ENCODE peak calls at places on chromosomes 6 and 20, in seven cellular contexts. One of them, this sample, is unnamed.

GRCh38 chr6:100137759-100138158 is 143.7 kb upstream of the MCHR2 start:
- DNase-seq in hepatocyte: no peak
- DNase-seq in neural progenitor cell: no peak
- DNase-seq in PC-3: no peak
- DNase-seq in HCT116: no peak
- DNase-seq in MM.1S: no peak
- DNase-seq in GM23338: no peak
- DNase-seq in this sample: no peak

GRCh38 chr6:35048631-35049083 is 92.5 kb downstream of the TCP11 start:
- DNase-seq in HCT116: no peak
- DNase-seq in GM23338: peak; percentile 56
- DNase-seq in MM.1S: peak; percentile 87
- DNase-seq in PC-3: no peak
- DNase-seq in neural progenitor cell: peak; percentile 49
- DNase-seq in hepatocyte: peak; percentile 50
- DNase-seq in this sample: peak; percentile 79

GRCh38 chr6:28401172-28401571 is 1.6 kb upstream of the ZSCAN12 start:
- DNase-seq in neural progenitor cell: no peak
- DNase-seq in GM23338: no peak
- DNase-seq in HCT116: no peak
- DNase-seq in hepatocyte: no peak
- DNase-seq in PC-3: peak; percentile 76
- DNase-seq in MM.1S: no peak
- DNase-seq in this sample: peak; percentile 41

GRCh38 chr6:99241905-99242534 is 107.5 kb downstream of the FAXC start:
- DNase-seq in MM.1S: peak; percentile 23
- DNase-seq in PC-3: peak; percentile 55
- DNase-seq in GM23338: peak; percentile 74
- DNase-seq in neural progenitor cell: peak; percentile 56
- DNase-seq in hepatocyte: peak; percentile 51
- DNase-seq in HCT116: peak; percentile 38
- DNase-seq in this sample: peak; percentile 47

GRCh38 chr20:63163596-63164560 is 52.1 kb downstream of the YTHDF1 start:
- DNase-seq in MM.1S: no peak
- DNase-seq in GM23338: no peak
- DNase-seq in hepatocyte: no peak
- DNase-seq in PC-3: no peak
- DNase-seq in neural progenitor cell: peak; percentile 74
- DNase-seq in HCT116: no peak
- DNase-seq in this sample: no peak

GRCh38 chr20:62381202-62381797 is 5.6 kb upstream of the RPS21 start:
- DNase-seq in MM.1S: no peak
- DNase-seq in GM23338: no peak
- DNase-seq in HCT116: no peak
- DNase-seq in hepatocyte: no peak
- DNase-seq in PC-3: peak; percentile 65
- DNase-seq in neural progenitor cell: no peak
- DNase-seq in this sample: peak; percentile 91

GRCh38 chr20:23048283-23049200 is 930 bp downstream of the THBD start:
- DNase-seq in MM.1S: no peak
- DNase-seq in neural progenitor cell: peak; percentile 78
- DNase-seq in GM23338: peak; percentile 84
- DNase-seq in PC-3: peak; percentile 55
- DNase-seq in hepatocyte: peak; percentile 76
- DNase-seq in HCT116: no peak
- DNase-seq in this sample: peak; percentile 78

GRCh38 chr6:159130846-159131245 is 38.4 kb upstream of the FNDC1 start:
- DNase-seq in PC-3: no peak
- DNase-seq in MM.1S: no peak
- DNase-seq in hepatocyte: no peak
- DNase-seq in HCT116: no peak
- DNase-seq in neural progenitor cell: no peak
- DNase-seq in GM23338: no peak
- DNase-seq in this sample: no peak

GRCh38 chr20:18773566-18773965 is 40.0 kb upstream of the SCP2D1 start:
- DNase-seq in MM.1S: no peak
- DNase-seq in HCT116: no peak
- DNase-seq in GM23338: no peak
- DNase-seq in PC-3: peak; percentile 53
- DNase-seq in neural progenitor cell: peak; percentile 54
- DNase-seq in hepatocyte: no peak
- DNase-seq in this sample: no peak

GRCh38 chr6:166488081-166488685 is 98.3 kb downstream of the RAMACL start:
- DNase-seq in PC-3: no peak
- DNase-seq in MM.1S: peak; percentile 89
- DNase-seq in HCT116: no peak
- DNase-seq in neural progenitor cell: peak; percentile 19
- DNase-seq in GM23338: no peak
- DNase-seq in hepatocyte: no peak
- DNase-seq in this sample: peak; percentile 19

DNA sequence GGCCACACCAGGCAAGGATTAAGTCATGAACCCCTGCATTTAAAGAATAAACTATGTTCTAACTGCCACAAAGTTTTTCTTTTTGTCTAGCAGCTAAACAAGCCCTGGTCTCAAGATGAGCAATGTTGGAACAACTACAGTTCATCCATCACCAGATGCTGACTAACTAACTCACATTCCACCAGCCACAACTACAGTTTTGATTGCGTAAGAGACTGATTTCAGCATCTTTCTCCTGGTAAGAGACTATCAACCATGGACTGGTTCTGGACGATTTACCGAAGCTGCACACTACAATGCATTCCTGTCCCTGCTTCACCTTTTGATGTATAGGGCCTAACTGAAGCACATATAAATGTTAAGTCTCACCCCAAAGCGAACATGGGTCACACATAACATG is 43.0 kb downstream of the F13A1 start:
- DNase-seq in hepatocyte: no peak
- DNase-seq in PC-3: peak; percentile 17
- DNase-seq in HCT116: no peak
- DNase-seq in GM23338: no peak
- DNase-seq in neural progenitor cell: no peak
- DNase-seq in MM.1S: no peak
- DNase-seq in this sample: peak; percentile 84
- TF ChIP-seq EZH2 in hepatocyte: no peak
- TF ChIP-seq EZH2 in PC-3: no peak
- TF ChIP-seq EZH2 in HCT116: no peak
- TF ChIP-seq EZH2 in GM23338: no peak
- TF ChIP-seq EZH2 in neural progenitor cell: no peak
- TF ChIP-seq EZH2 in MM.1S: no peak
- TF ChIP-seq EZH2 in this sample: no peak

DNA sequence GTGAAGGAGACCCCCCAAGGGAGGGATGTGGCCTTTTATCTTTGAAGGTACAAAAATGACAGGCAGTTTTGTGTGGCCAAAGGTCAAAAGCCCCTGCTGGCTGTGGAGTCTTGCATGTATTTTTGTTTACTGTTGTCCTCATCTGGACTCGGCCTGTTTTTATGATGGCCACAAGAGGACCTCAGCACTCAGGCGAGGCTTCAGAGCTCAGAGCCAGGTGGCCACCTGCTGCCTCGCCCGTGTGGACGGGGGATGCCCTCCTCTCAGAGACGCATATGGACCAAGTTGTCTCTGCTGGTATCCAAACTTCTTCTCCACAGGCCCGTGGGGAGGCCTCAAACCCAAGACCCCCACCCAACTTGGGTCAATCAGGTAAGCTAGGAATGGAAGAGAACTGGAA is 118.2 kb downstream of the DACT2 start:
- DNase-seq in MM.1S: no peak
- DNase-seq in neural progenitor cell: peak; percentile 72
- DNase-seq in GM23338: peak; percentile 62
- DNase-seq in HCT116: no peak
- DNase-seq in hepatocyte: peak; percentile 54
- DNase-seq in PC-3: no peak
- DNase-seq in this sample: no peak
- TF ChIP-seq EZH2phosphoT487 in MM.1S: no peak
- TF ChIP-seq EZH2phosphoT487 in neural progenitor cell: no peak
- TF ChIP-seq EZH2phosphoT487 in GM23338: no peak
- TF ChIP-seq EZH2phosphoT487 in HCT116: no peak
- TF ChIP-seq EZH2phosphoT487 in hepatocyte: no peak
- TF ChIP-seq EZH2phosphoT487 in PC-3: no peak
- TF ChIP-seq EZH2phosphoT487 in this sample: no peak

DNA sequence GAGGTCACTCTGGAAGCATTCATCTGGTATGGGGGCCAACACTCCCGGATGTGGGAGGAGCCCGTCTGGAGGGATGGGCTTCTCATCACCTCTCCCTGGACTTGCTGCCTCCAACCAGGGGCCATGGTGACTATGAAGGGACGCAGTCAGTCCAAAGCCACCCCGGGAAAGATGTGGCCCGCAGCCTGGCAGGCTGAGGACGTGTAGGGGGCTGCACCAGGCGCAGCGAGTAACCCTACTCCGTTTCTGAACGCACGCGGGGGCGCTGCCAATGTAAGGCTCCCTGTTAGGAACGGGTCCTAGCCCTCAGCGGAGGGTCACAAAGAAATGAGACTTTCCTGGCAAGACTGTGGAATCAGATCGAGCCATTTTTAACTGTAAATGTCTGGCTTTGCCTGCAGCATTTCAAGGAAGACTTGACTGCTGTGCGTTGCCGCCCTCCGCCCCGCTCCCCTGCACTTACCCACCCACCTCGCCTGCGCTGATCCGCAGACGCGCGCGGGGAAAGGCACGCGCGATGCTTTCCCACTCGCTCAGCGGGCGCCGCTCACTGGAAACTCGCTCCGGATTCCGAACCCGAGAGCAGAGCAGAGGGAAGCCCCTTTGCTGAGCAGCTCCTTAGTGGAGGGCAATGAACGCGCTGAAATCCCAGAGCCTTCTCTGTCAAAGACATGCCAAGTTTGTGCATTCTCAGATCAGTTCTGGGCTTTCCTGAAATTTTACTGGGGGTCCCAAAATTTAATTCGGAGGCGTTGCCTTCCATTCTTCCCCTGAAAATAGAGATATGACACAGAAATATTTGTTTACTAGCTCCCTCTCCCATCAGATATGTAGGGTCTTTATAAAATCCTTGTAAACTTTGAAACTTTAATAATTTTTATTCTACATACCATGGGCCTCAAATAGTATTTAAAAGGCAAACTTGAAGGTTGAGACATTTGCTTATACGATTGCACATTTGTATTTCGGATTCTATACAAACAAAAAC is 54.9 kb downstream of the IL20RA start:
- DNase-seq in PC-3: no peak
- DNase-seq in GM23338: peak; percentile 82
- DNase-seq in hepatocyte: peak; percentile 28
- DNase-seq in MM.1S: no peak
- DNase-seq in HCT116: no peak
- DNase-seq in neural progenitor cell: peak; percentile 58
- DNase-seq in this sample: peak; percentile 28
- TF ChIP-seq EZH2 in PC-3: no peak
- TF ChIP-seq EZH2 in GM23338: no peak
- TF ChIP-seq EZH2 in hepatocyte: no peak
- TF ChIP-seq EZH2 in MM.1S: no peak
- TF ChIP-seq EZH2 in HCT116: no peak
- TF ChIP-seq EZH2 in neural progenitor cell: no peak
- TF ChIP-seq EZH2 in this sample: peak; percentile 78

DNA sequence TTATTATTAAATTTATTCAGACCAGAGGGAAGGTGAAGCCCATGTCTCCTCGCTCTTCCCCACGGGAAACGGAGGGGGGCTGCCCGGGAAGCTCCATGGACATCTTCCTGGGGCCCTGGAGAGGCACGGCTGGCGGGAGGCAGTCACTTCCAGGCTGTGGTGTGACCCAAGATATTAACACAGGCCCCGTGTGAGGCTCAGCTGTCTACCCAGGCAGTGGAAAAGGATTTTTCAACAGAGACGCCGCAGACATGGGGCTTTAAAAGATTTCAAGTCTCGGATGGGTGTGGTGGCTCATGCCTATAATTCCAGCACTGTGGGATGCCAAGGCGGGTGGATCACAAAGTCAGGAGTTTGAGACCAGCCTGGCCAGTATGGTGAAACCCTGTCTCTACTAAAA is 117.9 kb downstream of the ERMARD start:
- DNase-seq in GM23338: no peak
- DNase-seq in MM.1S: no peak
- DNase-seq in PC-3: no peak
- DNase-seq in HCT116: no peak
- DNase-seq in hepatocyte: no peak
- DNase-seq in neural progenitor cell: no peak
- DNase-seq in this sample: no peak
- TF ChIP-seq EZH2phosphoT487 in GM23338: no peak
- TF ChIP-seq EZH2phosphoT487 in MM.1S: no peak
- TF ChIP-seq EZH2phosphoT487 in PC-3: no peak
- TF ChIP-seq EZH2phosphoT487 in HCT116: no peak
- TF ChIP-seq EZH2phosphoT487 in hepatocyte: no peak
- TF ChIP-seq EZH2phosphoT487 in neural progenitor cell: no peak
- TF ChIP-seq EZH2phosphoT487 in this sample: no peak